ENCODE peak calls at places on chromosomes 6 and 20, in ten cellular contexts. H, W, J, T, G, S, E, F, O and B are unnamed samples.

GRCh38 chr20:59137532-59137931 is 26.1 kb upstream of the ZNF831 start:
- DNase-seq in J (no peak), H (no peak), G (no peak), F (no peak), O (no peak), E (no peak), S (no peak), T (no peak), W (no peak), B (no peak)

GRCh38 chr6:54910326-54910952 is 63.9 kb downstream of the FAM83B start:
- DNase-seq in H (no peak), S (no peak), O (no peak), W (no peak), G (no peak), J (no peak), T (no peak), F (no peak), E (no peak), B (no peak)

GRCh38 chr20:45449528-45449927 is 20.0 kb upstream of the WFDC2 start:
- DNase-seq in W (no peak), G (no peak), S (no peak), F (no peak), J (no peak), T (no peak), H (no peak), E (no peak), O (no peak), B (no peak)

GRCh38 chr6:107689881-107690545 is 134.1 kb downstream of the SCML4 start:
- DNase-seq in S (no peak), J (no peak), F (no peak), T (no peak), H (no peak), W (no peak), G (no peak), E (no peak), O (no peak), B (no peak)

GRCh38 chr6:42979523-42980177 is 669 bp upstream of the PEX6 start:
- DNase-seq in O (no peak), F (no peak), W (no peak), T (peak; percentile 18), E (peak; percentile 18), G (no peak), S (no peak), J (peak; percentile 74), H (peak; percentile 33), B (no peak)

GRCh38 chr20:16942702-16943101 is 194.5 kb downstream of the OTOR start:
- DNase-seq in E (peak; percentile 4), T (no peak), G (no peak), O (no peak), F (no peak), S (no peak), H (no peak), J (no peak), W (no peak), B (no peak)

GRCh38 chr20:17628101-17628841 is 53.8 kb downstream of the RRBP1 start:
- DNase-seq in E (no peak), H (no peak), G (no peak), J (no peak), W (no peak), F (no peak), S (no peak), O (peak; percentile 52), T (no peak), B (no peak)

GRCh38 chr20:64063389-64064144 is 569 bp downstream of the TCEA2 start:
- DNase-seq in H (no peak), T (no peak), S (no peak), G (no peak), F (no peak), E (no peak), O (peak; percentile 80), W (no peak), J (no peak), B (no peak)

GRCh38 chr6:53239526-53239925 is 90.9 kb upstream of the GCM1 start:
- DNase-seq in S (no peak), F (no peak), G (no peak), E (no peak), J (no peak), O (no peak), T (no peak), H (no peak), W (no peak), B (no peak)

GRCh38 chr6:118744261-118744941 is 93.0 kb upstream of the CEP85L start:
- DNase-seq in G (no peak), F (no peak), O (no peak), E (peak; percentile 46), T (no peak), W (no peak), J (no peak), H (no peak), S (no peak), B (no peak)

GRCh38 chr6:55433446-55434130 is 106.3 kb downstream of the GFRAL start:
- DNase-seq in S (no peak), J (peak; percentile 3), F (no peak), W (no peak), T (no peak), O (no peak), H (no peak), E (peak; percentile 96), G (no peak), B (no peak)

GRCh38 chr6:52745764-52746201 is 17.5 kb downstream of the GSTA2 start:
- DNase-seq in O (no peak), W (no peak), S (no peak), E (no peak), T (no peak), H (no peak), F (no peak), J (no peak), G (no peak), B (no peak)

GRCh38 chr6:31952140-31952805 is 6.4 kb downstream of the CFB start:
- DNase-seq in T (peak; percentile 24), F (peak; percentile 47), G (peak; percentile 38), H (no peak), J (peak; percentile 53), O (no peak), E (peak; percentile 52), S (peak; percentile 39), W (no peak), B (no peak)

GRCh38 chr6:21836292-21836691 is 242.7 kb downstream of the SOX4 start:
- DNase-seq in F (no peak), O (no peak), H (no peak), G (no peak), E (peak; percentile 29), J (no peak), S (no peak), T (no peak), W (no peak), B (no peak)

GRCh38 chr20:61426361-61426760 is 174.3 kb downstream of the CDH4 start:
- DNase-seq in T (no peak), G (no peak), H (peak; percentile 72), S (no peak), W (no peak), O (no peak), J (peak; percentile 62), F (no peak), E (no peak), B (no peak)

GRCh38 chr6:153301602-153302001 is 170.5 kb upstream of the RGS17 start:
- DNase-seq in F (no peak), O (no peak), J (no peak), W (no peak), E (no peak), S (no peak), H (no peak), G (no peak), T (no peak), B (no peak)

GRCh38 chr20:63226020-63226943 is 9.4 kb upstream of the BIRC7 start:
- DNase-seq in S (no peak), T (no peak), F (no peak), G (no peak), H (no peak), J (no peak), W (no peak), E (no peak), O (no peak), B (no peak)

GRCh38 chr20:45320948-45321595 is 13.0 kb upstream of the MATN4 start:
- DNase-seq in E (no peak), J (no peak), W (no peak), S (no peak), O (no peak), F (no peak), T (peak; percentile 15), H (no peak), G (peak; percentile 84), B (peak; percentile 61)